ENCODE peak calls at places on chromosome 1, in five cellular contexts. R, Y, M, O and X are unnamed samples.

GRCh38 chr1:40401427-40402201 is 28.1 kb downstream of the SMAP2 start:
- DNase-seq in Y (no peak), M (no peak), O (no peak), R (no peak), X (no peak)

GRCh38 chr1:93675931-93676330 is 5.7 kb downstream of the BCAR3 start:
- DNase-seq in M (no peak), Y (no peak), O (peak), R (no peak), X (no peak)

GRCh38 chr1:225954753-225955152 is 13.7 kb upstream of the LEFTY2 start:
- DNase-seq in M (no peak), O (no peak), Y (no peak), R (no peak), X (no peak)

GRCh38 chr1:57017717-57018116 is 51.9 kb upstream of the C8B start:
- DNase-seq in O (no peak), M (no peak), Y (no peak), R (no peak), X (no peak)

GRCh38 chr1:69077633-69078032 is 490.1 kb upstream of the LRRC7 start:
- DNase-seq in R (no peak), O (no peak), M (no peak), Y (no peak), X (no peak)

GRCh38 chr1:151993084-151993733 is 450 bp downstream of the S100A10 start:
- DNase-seq in R (peak), M (peak), O (peak), Y (peak), X (peak)

GRCh38 chr1:208235983-208236761 is 8.0 kb downstream of the PLXNA2 start:
- DNase-seq in Y (no peak), M (peak), R (peak), O (peak), X (no peak)

GRCh38 chr1:108609483-108610066 is 49.7 kb downstream of the EEIG2 start:
- DNase-seq in O (no peak), Y (no peak), R (no peak), M (no peak), X (no peak)

GRCh38 chr1:216822480-216822879 is 99.3 kb upstream of the ESRRG start:
- DNase-seq in Y (no peak), M (no peak), O (no peak), R (no peak), X (no peak)

GRCh38 chr1:212450331-212450881 is 17.7 kb downstream of the NENF start:
- DNase-seq in Y (no peak), R (no peak), O (no peak), M (no peak), X (no peak)

GRCh38 chr1:65827346-65827745 is 34.7 kb downstream of the PDE4B start:
- DNase-seq in Y (no peak), O (peak), R (no peak), M (no peak), X (no peak)
- H3K4me3 ChIP-seq in Y (no peak), O (no peak), R (no peak), M (no peak), X (no peak)

DNA sequence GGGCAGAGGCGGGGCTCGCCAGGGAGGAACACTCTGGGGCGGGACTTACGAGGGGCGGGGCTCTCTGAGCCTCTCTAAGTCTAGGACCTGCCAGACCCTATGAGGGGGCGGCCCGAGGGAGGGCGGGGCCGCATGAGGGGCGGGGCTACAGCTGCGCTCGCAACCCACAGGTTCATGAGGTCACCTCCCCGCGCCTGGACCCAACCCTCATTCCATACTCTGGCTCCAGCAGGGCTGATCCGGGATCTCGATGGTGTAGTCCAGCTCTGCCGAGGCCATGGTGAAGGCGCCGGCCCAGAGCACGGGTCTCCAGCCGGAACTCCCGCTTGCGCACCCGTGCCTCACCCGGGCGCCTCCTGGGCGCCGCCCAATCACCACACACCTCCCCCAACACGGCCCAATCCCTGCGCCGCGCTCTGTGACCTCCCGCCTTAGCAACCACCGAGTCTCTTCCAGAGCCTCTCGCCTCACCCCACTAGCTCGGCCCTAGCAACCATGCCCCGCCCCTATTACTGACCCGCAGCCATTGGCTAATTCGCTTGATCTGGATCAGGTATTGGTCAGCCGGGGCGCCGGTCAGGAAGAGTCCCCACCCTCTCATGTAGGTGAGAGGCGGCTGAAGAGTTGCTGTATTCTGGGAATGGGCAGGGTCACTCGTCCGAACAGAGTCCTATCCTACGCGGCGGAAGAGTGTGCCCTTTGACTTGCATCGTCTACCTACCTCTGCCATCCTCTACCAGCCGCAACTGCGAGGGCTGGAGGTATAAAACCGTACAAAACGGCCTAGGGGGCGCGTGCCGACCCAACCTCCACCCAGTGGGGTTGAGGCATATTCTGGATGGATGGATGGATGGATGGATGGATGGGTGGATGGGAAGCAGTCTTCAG is at the start of the genes ARMH1 and TMEM53:
- DNase-seq in M (peak), Y (peak), O (peak), R (peak), X (peak)
- TF ChIP-seq CTCF in M (no peak), Y (no peak), O (no peak), R (no peak), X (no peak)

GRCh38 chr1:8121261-8122159 is 95.4 kb upstream of the ERRFI1 start:
- DNase-seq in O (peak), Y (no peak), R (no peak), M (peak), X (no peak)

GRCh38 chr1:8133190-8133589 is 107.1 kb upstream of the ERRFI1 start:
- DNase-seq in M (no peak), O (peak), R (no peak), Y (no peak), X (no peak)

GRCh38 chr1:8122477-8123407 is 96.6 kb upstream of the ERRFI1 start:
- DNase-seq in R (no peak), O (peak), Y (no peak), M (no peak), X (no peak)

GRCh38 chr1:8122160-8122476 is 96.0 kb upstream of the ERRFI1 start:
- DNase-seq in O (peak), R (no peak), Y (no peak), M (no peak), X (no peak)

DNA sequence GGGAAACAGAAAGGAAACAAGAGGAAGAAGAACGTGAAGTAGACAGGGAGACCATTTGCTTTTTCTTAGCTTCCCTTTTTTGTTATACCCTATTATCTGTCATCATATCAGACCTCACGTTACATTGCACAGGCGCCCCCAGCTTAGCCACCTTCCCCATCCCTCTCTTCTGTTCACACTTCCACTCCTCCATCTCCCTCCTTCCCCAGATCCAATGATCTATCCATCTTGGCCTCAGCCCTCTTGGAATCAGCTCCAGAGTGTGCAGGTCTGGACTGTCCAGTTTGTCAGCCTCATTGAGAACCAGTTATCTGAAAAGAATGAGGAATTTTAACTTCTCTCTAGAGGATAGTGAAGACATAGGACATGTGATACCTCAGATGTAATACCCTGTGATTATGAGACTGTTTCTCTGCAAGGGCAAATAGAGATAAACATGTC is 101.1 kb upstream of the ERRFI1 start:
- DNase-seq in Y (no peak), O (no peak), R (no peak), M (no peak), X (no peak)
- H3K27ac ChIP-seq in Y (peak), O (no peak), R (no peak), M (peak), X (peak)

GRCh38 chr1:59816318-59816878 is 1.6 kb downstream of the HOOK1 start:
- DNase-seq in O (no peak), Y (no peak), M (no peak), R (no peak), X (no peak)
- H3K4me3 ChIP-seq in O (no peak), Y (peak), M (peak), R (no peak), X (peak)

DNA sequence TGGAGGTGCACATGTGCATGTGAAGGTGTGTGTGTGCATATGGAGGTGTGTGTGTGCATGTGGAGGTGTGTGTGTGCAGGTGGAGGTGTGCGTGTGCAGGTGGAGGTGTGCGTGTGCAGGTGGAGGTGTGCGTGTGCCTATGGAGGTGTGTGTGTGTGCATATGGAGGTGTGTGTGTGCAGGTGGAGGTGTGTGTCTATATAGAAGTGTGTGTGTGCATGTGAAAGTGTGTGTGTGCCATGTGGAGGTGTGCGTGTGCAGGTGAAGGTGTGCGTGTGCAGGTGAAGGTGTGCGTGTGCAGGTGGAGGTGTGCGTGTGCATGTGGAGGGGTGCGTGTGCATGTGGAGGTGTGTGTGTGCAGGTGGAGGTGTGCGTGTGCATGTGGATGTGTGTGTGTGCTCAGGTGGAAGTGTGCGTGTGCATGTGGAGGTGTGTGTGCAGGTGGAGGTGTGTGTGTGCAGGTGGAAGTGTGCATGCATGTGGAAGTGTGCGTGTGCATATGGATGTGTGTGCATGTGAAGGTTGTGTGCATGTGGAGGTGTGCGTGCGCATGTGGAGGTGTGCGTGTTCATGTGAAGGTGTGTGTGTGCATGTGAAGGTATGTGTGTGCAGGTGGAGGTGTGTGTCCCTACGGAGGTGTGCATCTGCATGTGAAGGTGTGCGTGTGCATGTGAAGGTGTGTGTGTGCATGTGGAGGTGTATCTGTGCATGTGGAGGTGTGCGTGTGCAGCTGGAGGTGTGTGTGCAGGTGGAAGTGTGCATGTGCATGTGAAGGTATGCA is 13.5 kb downstream of the C1orf74 start:
- DNase-seq in O (no peak), R (no peak), M (no peak), Y (no peak), X (no peak)
- TF ChIP-seq CTCF in O (no peak), R (no peak), M (no peak), Y (no peak), X (no peak)

GRCh38 chr1:51819810-51820209 is 58.7 kb downstream of the NRDC start:
- DNase-seq in R (no peak), Y (no peak), O (peak), M (no peak), X (no peak)

GRCh38 chr1:51814513-51814912 is 64.0 kb downstream of the NRDC start:
- DNase-seq in O (no peak), R (no peak), Y (no peak), M (no peak), X (no peak)

GRCh38 chr1:51818487-51818886 is 60.0 kb downstream of the NRDC start:
- DNase-seq in Y (no peak), R (no peak), M (no peak), O (no peak), X (no peak)
- H3K27ac ChIP-seq in Y (no peak), R (no peak), M (no peak), O (no peak), X (no peak)

GRCh38 chr1:47506053-47506452 is 68.2 kb downstream of the FOXD2 start:
- DNase-seq in M (no peak), Y (no peak), O (no peak), R (no peak), X (no peak)

GRCh38 chr1:47507921-47508894 is 70.4 kb downstream of the FOXD2 start:
- DNase-seq in O (no peak), R (peak), M (peak), Y (peak), X (peak)

GRCh38 chr1:47502746-47503370 is 65.0 kb downstream of the FOXD2 start:
- DNase-seq in Y (no peak), R (no peak), M (no peak), O (no peak), X (no peak)

GRCh38 chr1:47507140-47507539 is 69.3 kb downstream of the FOXD2 start:
- DNase-seq in R (no peak), O (no peak), M (no peak), Y (no peak), X (no peak)

DNA sequence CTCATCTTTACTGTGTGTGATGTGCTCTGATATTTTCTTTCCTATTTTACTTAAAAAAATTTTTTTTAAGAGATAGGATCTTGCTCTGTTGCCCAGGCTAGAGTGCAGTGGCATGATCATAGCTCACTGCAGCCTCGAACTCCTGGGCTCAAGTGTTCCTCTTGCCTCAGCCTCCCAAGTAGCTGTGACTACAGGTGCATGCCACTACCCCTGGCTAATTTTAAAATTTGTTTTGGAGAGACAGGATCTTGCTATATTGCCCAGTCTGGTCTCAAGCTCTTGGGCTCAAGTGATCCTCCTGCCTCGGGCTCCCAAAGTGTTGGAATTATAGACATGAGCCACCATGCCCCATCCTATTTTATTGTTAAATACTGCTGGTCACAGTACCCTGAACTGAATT is 67.4 kb downstream of the FOXD2 start:
- DNase-seq in O (no peak), M (no peak), R (no peak), Y (no peak), X (no peak)
- H3K4me3 ChIP-seq in O (no peak), M (no peak), R (no peak), Y (no peak), X (no peak)

DNA sequence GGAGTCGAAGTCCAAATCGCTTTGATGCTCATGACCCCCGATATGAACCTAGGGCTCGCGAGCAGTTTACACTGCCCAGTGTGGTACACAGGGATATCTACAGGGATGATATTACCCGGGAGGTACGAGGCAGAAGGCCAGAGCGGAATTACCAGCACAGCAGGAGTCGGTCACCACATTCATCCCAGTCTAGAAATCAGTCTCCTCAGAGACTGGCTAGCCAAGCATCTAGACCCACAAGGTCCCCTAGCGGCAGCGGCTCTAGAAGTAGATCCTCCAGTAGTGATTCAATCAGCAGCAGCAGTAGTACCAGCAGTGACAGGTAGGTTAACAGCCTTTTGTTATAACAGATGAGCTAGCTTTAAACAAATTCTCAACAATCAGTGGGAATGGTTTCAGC is 28.9 kb downstream of the SPEN start:
- DNase-seq in R (no peak), M (no peak), Y (no peak), O (no peak), X (no peak)
- TF ChIP-seq CTCF in R (peak), M (no peak), Y (no peak), O (peak), X (peak)

GRCh38 chr1:232627171-232627570 is 2.8 kb downstream of the SIPA1L2 start:
- DNase-seq in R (no peak), M (no peak), Y (no peak), O (no peak), X (no peak)

GRCh38 chr1:232626452-232626851 is 3.5 kb downstream of the SIPA1L2 start:
- DNase-seq in O (peak), M (no peak), Y (no peak), R (no peak), X (no peak)

GRCh38 chr1:232629250-232630046 is 485 bp downstream of the SIPA1L2 start:
- DNase-seq in R (peak), Y (peak), M (no peak), O (peak), X (peak)

GRCh38 chr1:232628335-232629214 is 1.4 kb downstream of the SIPA1L2 start:
- DNase-seq in M (no peak), Y (no peak), O (peak), R (no peak), X (no peak)

GRCh38 chr1:232627645-232628334 is 2.1 kb downstream of the SIPA1L2 start:
- DNase-seq in Y (no peak), O (peak), M (no peak), R (no peak), X (no peak)
- H3K27ac ChIP-seq in Y (no peak), O (no peak), M (no peak), R (peak), X (no peak)